ENCODE peak calls at places on chromosome 22, in four cellular contexts. J is NCI-H460, D is COR-L47, O is NCI-H1105 treated with DMSO at 0.1 percent for 48 hours. K is an unnamed sample.

GRCh38 chr22:19482297-19482696 is 2.6 kb downstream of the CDC45 start:
- DNase-seq in J (no peak), D (no peak), O (no peak), K (no peak)

GRCh38 chr22:32265882-32266767 is 11.0 kb upstream of the SLC5A4 start:
- DNase-seq in J (peak; percentile 66), D (peak; percentile 78), O (peak; percentile 67), K (peak; percentile 66)

GRCh38 chr22:47163481-47163875 is 401.0 kb downstream of the TBC1D22A start:
- DNase-seq in J (no peak), D (no peak), O (no peak), K (no peak)

GRCh38 chr22:38311331-38311635 is 6.0 kb downstream of the CSNK1E start:
- DNase-seq in J (no peak), D (no peak), O (no peak), K (no peak)

GRCh38 chr22:42716649-42717127 is 4.0 kb downstream of the A4GALT start:
- DNase-seq in J (no peak), D (no peak), O (no peak), K (no peak)

GRCh38 chr22:20186183-20186870 is 35.5 kb upstream of the CCDC188 start:
- DNase-seq in J (no peak), D (no peak), O (no peak), K (no peak)

GRCh38 chr22:17785185-17786184 is 11.2 kb upstream of the BID start:
- DNase-seq in J (peak; percentile 24), D (peak; percentile 37), O (peak; percentile 6), K (no peak)

GRCh38 chr22:39896313-39896996 is 2.9 kb upstream of the ENTHD1 start:
- DNase-seq in J (no peak), D (no peak), O (no peak), K (no peak)

GRCh38 chr22:30826670-30827355 is 132.1 kb downstream of the OSBP2 start:
- DNase-seq in J (no peak), D (no peak), O (no peak), K (no peak)

GRCh38 chr22:31230871-31231621 is 18.9 kb downstream of the LIMK2 start:
- DNase-seq in J (peak; percentile 55), D (peak; percentile 51), O (no peak), K (peak; percentile 82)

GRCh38 chr22:19855504-19856409 is 1.1 kb upstream of the GNB1L start:
- DNase-seq in J (peak; percentile 46), D (peak; percentile 53), O (peak; percentile 76), K (peak; percentile 49)

GRCh38 chr22:26460202-26460601 is 23.4 kb downstream of the HPS4 start:
- DNase-seq in J (no peak), D (no peak), O (no peak), K (no peak)

GRCh38 chr22:47379037-47379436 is 616.6 kb downstream of the TBC1D22A start:
- DNase-seq in J (no peak), D (no peak), O (no peak), K (no peak)

GRCh38 chr22:32448980-32449379 is 15.3 kb downstream of the BPIFC start:
- DNase-seq in J (no peak), D (no peak), O (peak; percentile 62), K (no peak)

GRCh38 chr22:45231293-45231692 is 9.4 kb downstream of the KIAA0930 start:
- DNase-seq in J (no peak), D (no peak), O (no peak), K (no peak)

GRCh38 chr22:49209452-49210195 is 618.0 kb downstream of the BRD1 start:
- DNase-seq in J (no peak), D (peak; percentile 93), O (peak; percentile 88), K (no peak)

GRCh38 chr22:46056169-46057041 is 79.4 kb upstream of the WNT7B start:
- DNase-seq in J (no peak), D (no peak), O (peak; percentile 55), K (no peak)

GRCh38 chr22:26623984-26624383 is 2.2 kb downstream of the CRYBA4 start:
- DNase-seq in J (no peak), D (no peak), O (no peak), K (no peak)